ENCODE peak calls at places on chromosomes 1 and 21, in nine cellular contexts. B is endothelial cell of umbilical vein, D is Peyer's patch, A is suprapubic skin, I is mammary epithelial cell, P is fibroblast of lung, Z is hepatocyte, W is uterus, X is prostate gland. V is an unnamed sample.

GRCh38 chr1:220734571-220735326 is 13.4 kb upstream of the MTARC2 start:
- DNase-seq in B (peak; percentile 77), D (no peak), A (no peak), I (peak; percentile 51), P (peak; percentile 82), Z (peak; percentile 75), W (no peak), X (no peak), V (peak; percentile 82)

GRCh38 chr1:23628951-23629387 is 62.6 kb upstream of the RPL11 start:
- DNase-seq in B (no peak), D (peak; percentile 64), A (no peak), I (no peak), P (no peak), Z (no peak), W (no peak), X (no peak), V (no peak)

GRCh38 chr1:59543211-59543668 is 246.3 kb downstream of the FGGY start:
- DNase-seq in B (no peak), D (no peak), A (no peak), I (no peak), P (no peak), Z (peak; percentile 28), W (no peak), X (no peak), V (no peak)

GRCh38 chr1:94299627-94300552 is 62.5 kb upstream of the ARHGAP29 start:
- DNase-seq in B (peak; percentile 88), D (no peak), A (no peak), I (peak; percentile 96), P (peak; percentile 85), Z (peak; percentile 58), W (no peak), X (no peak), V (peak; percentile 61)

GRCh38 chr1:203870256-203870655 is 8.9 kb downstream of the SNRPE start:
- DNase-seq in B (no peak), D (no peak), A (no peak), I (no peak), P (peak; percentile 35), Z (no peak), W (no peak), X (no peak), V (peak; percentile 8)

GRCh38 chr1:211327341-211327921 is 798 bp downstream of the TRAF5 start:
- DNase-seq in B (peak; percentile 49), D (peak; percentile 65), A (no peak), I (peak; percentile 9), P (peak; percentile 65), Z (peak; percentile 67), W (peak; percentile 31), X (no peak), V (peak; percentile 66)

GRCh38 chr1:220880726-220881506 is 1.7 kb downstream of the HLX start:
- DNase-seq in B (no peak), D (peak; percentile 58), A (no peak), I (no peak), P (peak; percentile 42), Z (peak; percentile 60), W (peak; percentile 42), X (no peak), V (no peak)

GRCh38 chr1:37661401-37661800 is 26.7 kb upstream of the RSPO1 start:
- DNase-seq in B (no peak), D (no peak), A (no peak), I (peak; percentile 87), P (no peak), Z (no peak), W (no peak), X (no peak), V (peak; percentile 21)

GRCh38 chr1:151508721-151509292 is 2.4 kb upstream of the CGN start:
- DNase-seq in B (no peak), D (no peak), A (no peak), I (no peak), P (peak; percentile 23), Z (peak; percentile 82), W (no peak), X (no peak), V (no peak)

GRCh38 chr1:7513081-7513480 is 258.0 kb upstream of the VAMP3 start:
- DNase-seq in B (no peak), D (no peak), A (no peak), I (no peak), P (no peak), Z (no peak), W (no peak), X (no peak), V (peak; percentile 16)

GRCh38 chr1:209072481-209072880 is 511.0 kb upstream of the CAMK1G start:
- DNase-seq in B (no peak), D (no peak), A (no peak), I (peak; percentile 79), P (peak; percentile 36), Z (no peak), W (no peak), X (no peak), V (no peak)

GRCh38 chr1:164651378-164651951 is 92.5 kb downstream of the PBX1 start:
- DNase-seq in B (no peak), D (no peak), A (no peak), I (no peak), P (peak; percentile 78), Z (peak; percentile 70), W (no peak), X (no peak), V (peak; percentile 59)

GRCh38 chr1:231660198-231660597 is 33.6 kb downstream of the DISC1 start:
- DNase-seq in B (no peak), D (no peak), A (no peak), I (no peak), P (no peak), Z (no peak), W (no peak), X (no peak), V (no peak)

GRCh38 chr1:41650176-41650519 is 165.7 kb upstream of the EDN2 start:
- DNase-seq in B (no peak), D (no peak), A (peak; percentile 58), I (no peak), P (peak; percentile 30), Z (no peak), W (no peak), X (no peak), V (peak; percentile 61)

GRCh38 chr1:15290382-15290781 is 43.4 kb downstream of the FHAD1 start:
- DNase-seq in B (no peak), D (no peak), A (no peak), I (peak; percentile 67), P (peak; percentile 92), Z (no peak), W (no peak), X (no peak), V (peak; percentile 40)

GRCh38 chr1:88768187-88768586 is 84.1 kb downstream of the PKN2 start:
- DNase-seq in B (peak; percentile 12), D (no peak), A (no peak), I (no peak), P (no peak), Z (no peak), W (no peak), X (no peak), V (no peak)

GRCh38 chr1:161260939-161261858 is 2.7 kb downstream of the PCP4L1 start:
- DNase-seq in B (no peak), D (no peak), A (no peak), I (no peak), P (no peak), Z (peak; percentile 40), W (no peak), X (peak; percentile 12), V (no peak)

GRCh38 chr1:24417681-24418080 is 2.1 kb downstream of the NIPAL3 start:
- DNase-seq in B (no peak), D (no peak), A (no peak), I (peak; percentile 22), P (peak; percentile 59), Z (no peak), W (no peak), X (no peak), V (peak; percentile 68)

GRCh38 chr1:30329802-30330557 is 393.4 kb downstream of the MATN1 start:
- DNase-seq in B (no peak), D (no peak), A (no peak), I (no peak), P (no peak), Z (no peak), W (no peak), X (no peak), V (no peak)

GRCh38 chr1:228039986-228040385 is 33.2 kb downstream of the WNT3A start:
- DNase-seq in B (no peak), D (no peak), A (peak; percentile 30), I (no peak), P (no peak), Z (no peak), W (no peak), X (no peak), V (no peak)

GRCh38 chr1:181117648-181118449 is 29.3 kb downstream of the IER5 start:
- DNase-seq in B (no peak), D (no peak), A (no peak), I (peak; percentile 96), P (no peak), Z (peak; percentile 69), W (no peak), X (no peak), V (no peak)

GRCh38 chr1:239456788-239457187 is 70.4 kb downstream of the CHRM3 start:
- DNase-seq in B (no peak), D (no peak), A (no peak), I (peak; percentile 6), P (peak; percentile 43), Z (no peak), W (no peak), X (no peak), V (no peak)
- TF ChIP-seq CTCF in B (no peak), D (no peak), A (no peak), I (no peak), P (no peak), Z (no peak), W (no peak), X (no peak), V (no peak)

GRCh38 chr1:244599937-244600350 is 53.0 kb upstream of the DESI2 start:
- DNase-seq in B (peak; percentile 96), D (no peak), A (no peak), I (peak; percentile 93), P (peak; percentile 97), Z (peak; percentile 74), W (peak; percentile 33), X (no peak), V (peak; percentile 87)
- H3K4me3 ChIP-seq in B (no peak overlapping the region), D (no peak overlapping the region), A (peak overlapping the region; percentile 12), I (peak overlapping the region; percentile 20), P (peak overlapping the region; percentile 37), Z (no peak overlapping the region), W (no peak overlapping the region), X (no peak overlapping the region), V (peak overlapping the region; percentile 46)

GRCh38 chr21:43979654-43980053 is 32.5 kb upstream of the TRAPPC10 start:
- DNase-seq in B (no peak), D (no peak), A (no peak), I (no peak), P (no peak), Z (no peak), W (no peak), X (no peak), V (no peak)
- TF ChIP-seq CTCF in B (no peak), D (no peak), A (no peak), I (peak; percentile 18), P (no peak), Z (no peak), W (no peak), X (no peak), V (no peak)

DNA sequence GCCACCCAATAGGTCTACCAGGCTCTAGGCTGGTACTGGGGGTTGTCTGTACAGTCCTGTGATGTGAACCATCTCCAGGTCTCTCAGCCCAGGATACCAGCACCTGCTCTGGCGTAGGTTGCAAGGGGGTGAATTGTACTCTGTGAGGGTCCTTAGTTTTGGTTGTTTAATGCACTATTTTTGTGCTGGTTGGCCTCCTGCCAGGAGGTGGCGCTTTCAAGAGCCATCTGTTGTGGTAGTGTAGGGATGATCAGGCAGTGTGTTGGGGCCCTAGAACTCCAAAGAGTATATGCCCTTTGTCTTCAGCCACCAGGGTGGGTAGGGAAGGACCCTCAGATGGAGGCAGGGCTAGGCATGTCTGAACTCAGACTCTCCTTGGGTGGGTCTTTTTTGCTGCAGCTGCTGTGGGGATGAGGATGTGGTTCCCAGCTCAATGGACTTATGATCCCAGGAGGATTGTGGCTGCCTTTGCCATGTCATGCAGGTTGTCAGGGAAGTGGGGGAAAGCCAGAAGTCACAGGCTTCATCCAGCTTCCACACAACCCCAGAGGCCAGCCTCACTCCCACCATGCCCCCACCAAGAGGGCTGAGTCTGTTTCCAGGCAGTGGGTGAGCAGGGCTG is 301.8 kb upstream of the CHRM3 start:
- DNase-seq in B (no peak), D (no peak), A (no peak), I (no peak), P (no peak), Z (no peak), W (no peak), X (no peak), V (no peak)
- H3K4me3 ChIP-seq in B (no peak overlapping the region), D (no peak overlapping the region), A (no peak overlapping the region), I (no peak overlapping the region), P (no peak overlapping the region), Z (no peak overlapping the region), W (no peak overlapping the region), X (no peak overlapping the region), V (no peak overlapping the region)

V was measured in AG10803.